ENCODE peak calls at places on chromosomes 2 and 18, in five cellular contexts. One of them, this sample, is unnamed.

GRCh38 chr2:42844901-42845685 is 52.7 kb upstream of the HAAO start:
- DNase-seq in breast epithelium: no peak
- DNase-seq in coronary artery: peak; percentile 54
- DNase-seq in lower lobe of right lung: no peak
- DNase-seq in dorsolateral prefrontal cortex: no peak
- DNase-seq in this sample: no peak

GRCh38 chr2:215431778-215432758 is 3.8 kb downstream of the FN1 start:
- DNase-seq in breast epithelium: no peak
- DNase-seq in coronary artery: no peak
- DNase-seq in lower lobe of right lung: no peak
- DNase-seq in dorsolateral prefrontal cortex: no peak
- DNase-seq in this sample: no peak

GRCh38 chr2:201006704-201007103 is 43.2 kb upstream of the ORC2 start:
- DNase-seq in breast epithelium: no peak
- DNase-seq in coronary artery: no peak
- DNase-seq in lower lobe of right lung: no peak
- DNase-seq in dorsolateral prefrontal cortex: no peak
- DNase-seq in this sample: no peak

GRCh38 chr2:239261336-239261735 is 139.5 kb downstream of the HDAC4 start:
- DNase-seq in breast epithelium: peak; percentile 11
- DNase-seq in coronary artery: peak; percentile 62
- DNase-seq in lower lobe of right lung: no peak
- DNase-seq in dorsolateral prefrontal cortex: no peak
- DNase-seq in this sample: no peak

GRCh38 chr2:134669731-134670669 is 48.8 kb downstream of the TMEM163 start:
- DNase-seq in breast epithelium: no peak
- DNase-seq in coronary artery: peak; percentile 67
- DNase-seq in lower lobe of right lung: peak; percentile 85
- DNase-seq in dorsolateral prefrontal cortex: no peak
- DNase-seq in this sample: no peak

GRCh38 chr2:106030287-106031268 is 163.5 kb downstream of the UXS1 start:
- DNase-seq in breast epithelium: peak; percentile 52
- DNase-seq in coronary artery: no peak
- DNase-seq in lower lobe of right lung: no peak
- DNase-seq in dorsolateral prefrontal cortex: peak; percentile 27
- DNase-seq in this sample: no peak

GRCh38 chr2:51920509-51920908 is 888.6 kb upstream of the NRXN1 start:
- DNase-seq in breast epithelium: no peak
- DNase-seq in coronary artery: no peak
- DNase-seq in lower lobe of right lung: no peak
- DNase-seq in dorsolateral prefrontal cortex: no peak
- DNase-seq in this sample: no peak

GRCh38 chr2:136112317-136112891 is 5.5 kb downstream of the CXCR4 start:
- DNase-seq in breast epithelium: no peak
- DNase-seq in coronary artery: no peak
- DNase-seq in lower lobe of right lung: no peak
- DNase-seq in dorsolateral prefrontal cortex: no peak
- DNase-seq in this sample: no peak

GRCh38 chr2:70732736-70733427 is 35.1 kb downstream of the ADD2 start:
- DNase-seq in breast epithelium: no peak
- DNase-seq in coronary artery: no peak
- DNase-seq in lower lobe of right lung: no peak
- DNase-seq in dorsolateral prefrontal cortex: no peak
- DNase-seq in this sample: no peak

GRCh38 chr2:231687133-231687852 is 21.0 kb upstream of the PTMA start:
- DNase-seq in breast epithelium: no peak
- DNase-seq in coronary artery: no peak
- DNase-seq in lower lobe of right lung: peak; percentile 82
- DNase-seq in dorsolateral prefrontal cortex: peak; percentile 72
- DNase-seq in this sample: no peak

GRCh38 chr2:136376211-136376610 is 258.3 kb upstream of the CXCR4 start:
- DNase-seq in breast epithelium: no peak
- DNase-seq in coronary artery: no peak
- DNase-seq in lower lobe of right lung: no peak
- DNase-seq in dorsolateral prefrontal cortex: no peak
- DNase-seq in this sample: no peak

GRCh38 chr2:232363784-232364615 is 14.6 kb upstream of the ALPP start:
- DNase-seq in breast epithelium: no peak
- DNase-seq in coronary artery: no peak
- DNase-seq in lower lobe of right lung: no peak
- DNase-seq in dorsolateral prefrontal cortex: no peak
- DNase-seq in this sample: no peak

GRCh38 chr2:214311031-214311533 is 99.8 kb upstream of the VWC2L start:
- DNase-seq in breast epithelium: no peak
- DNase-seq in coronary artery: no peak
- DNase-seq in lower lobe of right lung: no peak
- DNase-seq in dorsolateral prefrontal cortex: no peak
- DNase-seq in this sample: no peak

GRCh38 chr2:175964195-175964594 is 37.9 kb downstream of the LNPK start:
- DNase-seq in breast epithelium: no peak
- DNase-seq in coronary artery: no peak
- DNase-seq in lower lobe of right lung: no peak
- DNase-seq in dorsolateral prefrontal cortex: no peak
- DNase-seq in this sample: no peak

GRCh38 chr2:242010567-242011513 is 141.3 kb downstream of the RTP5 start:
- DNase-seq in breast epithelium: no peak
- DNase-seq in coronary artery: peak; percentile 54
- DNase-seq in lower lobe of right lung: no peak
- DNase-seq in dorsolateral prefrontal cortex: no peak
- DNase-seq in this sample: no peak

GRCh38 chr2:230777681-230778080 is 65.0 kb downstream of the CAB39 start:
- DNase-seq in breast epithelium: no peak
- DNase-seq in coronary artery: no peak
- DNase-seq in lower lobe of right lung: no peak
- DNase-seq in dorsolateral prefrontal cortex: no peak
- DNase-seq in this sample: no peak

GRCh38 chr2:206274434-206275273 is at the start of gene ZDBF2:
- DNase-seq in breast epithelium: no peak
- DNase-seq in coronary artery: no peak
- DNase-seq in lower lobe of right lung: peak; percentile 64
- DNase-seq in dorsolateral prefrontal cortex: no peak
- DNase-seq in this sample: no peak

GRCh38 chr2:64595397-64596160 is 58.1 kb downstream of the SERTAD2 start:
- DNase-seq in breast epithelium: no peak
- DNase-seq in coronary artery: no peak
- DNase-seq in lower lobe of right lung: no peak
- DNase-seq in dorsolateral prefrontal cortex: no peak
- DNase-seq in this sample: no peak

GRCh38 chr2:79065176-79065575 is 22.6 kb downstream of the REG1B start:
- DNase-seq in breast epithelium: no peak
- DNase-seq in coronary artery: no peak
- DNase-seq in lower lobe of right lung: no peak
- DNase-seq in dorsolateral prefrontal cortex: no peak
- DNase-seq in this sample: no peak
- H3K4me3 ChIP-seq in breast epithelium: no peak overlapping the region
- H3K4me3 ChIP-seq in coronary artery: no peak overlapping the region
- H3K4me3 ChIP-seq in lower lobe of right lung: no peak overlapping the region
- H3K4me3 ChIP-seq in dorsolateral prefrontal cortex: no peak overlapping the region
- H3K4me3 ChIP-seq in this sample: no peak overlapping the region

GRCh38 chr2:20635698-20636584 is 15.0 kb downstream of the HS1BP3 start:
- DNase-seq in breast epithelium: peak; percentile 82
- DNase-seq in coronary artery: peak; percentile 93
- DNase-seq in lower lobe of right lung: peak; percentile 85
- DNase-seq in dorsolateral prefrontal cortex: peak; percentile 86
- DNase-seq in this sample: no peak
- TF ChIP-seq CTCF in breast epithelium: peak; percentile 82
- TF ChIP-seq CTCF in coronary artery: peak; percentile 83
- TF ChIP-seq CTCF in lower lobe of right lung: peak; percentile 91
- TF ChIP-seq CTCF in dorsolateral prefrontal cortex: peak; percentile 88
- TF ChIP-seq CTCF in this sample: peak; percentile 88

GRCh38 chr2:190325588-190325987 is 6.0 kb upstream of the HIBCH start:
- DNase-seq in breast epithelium: no peak
- DNase-seq in coronary artery: no peak
- DNase-seq in lower lobe of right lung: no peak
- DNase-seq in dorsolateral prefrontal cortex: no peak
- DNase-seq in this sample: no peak

GRCh38 chr2:190319557-190320498 is at the start of gene HIBCH:
- DNase-seq in breast epithelium: peak; percentile 97
- DNase-seq in coronary artery: peak; percentile 99
- DNase-seq in lower lobe of right lung: peak; percentile 99
- DNase-seq in dorsolateral prefrontal cortex: peak; percentile 95
- DNase-seq in this sample: peak; percentile 95

GRCh38 chr2:190318514-190318913 is 1.1 kb downstream of the HIBCH start:
- DNase-seq in breast epithelium: no peak
- DNase-seq in coronary artery: no peak
- DNase-seq in lower lobe of right lung: no peak
- DNase-seq in dorsolateral prefrontal cortex: no peak
- DNase-seq in this sample: no peak

GRCh38 chr2:190318931-190319556 is 582 bp downstream of the HIBCH start:
- DNase-seq in breast epithelium: no peak
- DNase-seq in coronary artery: no peak
- DNase-seq in lower lobe of right lung: no peak
- DNase-seq in dorsolateral prefrontal cortex: no peak
- DNase-seq in this sample: no peak

DNA sequence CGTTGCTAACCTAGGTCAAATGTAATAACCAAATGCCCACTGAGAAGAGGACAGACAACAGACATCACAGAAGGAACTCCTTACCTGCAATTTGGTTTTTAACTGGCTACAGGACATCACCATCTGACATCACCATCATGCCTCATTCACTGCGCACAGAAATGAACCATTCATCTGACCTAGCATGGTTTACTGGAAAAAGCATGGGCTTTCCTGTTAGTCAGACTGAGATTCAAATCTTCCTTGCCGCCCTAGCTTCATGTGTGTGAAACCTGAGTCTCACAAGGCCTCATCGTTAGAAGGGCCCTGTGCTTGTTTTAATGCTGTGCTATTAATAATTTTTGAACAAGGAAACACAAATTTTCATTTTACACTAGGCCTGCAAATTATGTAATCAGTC is 1.1 kb upstream of the HIBCH start:
- DNase-seq in breast epithelium: no peak
- DNase-seq in coronary artery: no peak
- DNase-seq in lower lobe of right lung: no peak
- DNase-seq in dorsolateral prefrontal cortex: no peak
- DNase-seq in this sample: no peak
- H3K27ac ChIP-seq in breast epithelium: peak overlapping the region; percentile 95
- H3K27ac ChIP-seq in coronary artery: peak overlapping the region; percentile 81
- H3K27ac ChIP-seq in lower lobe of right lung: peak overlapping the region; percentile 86
- H3K27ac ChIP-seq in dorsolateral prefrontal cortex: peak overlapping the region; percentile 93
- H3K27ac ChIP-seq in this sample: peak overlapping the region; percentile 78

GRCh38 chr2:154698789-154699559 is 479 bp downstream of the KCNJ3 start:
- DNase-seq in breast epithelium: no peak
- DNase-seq in coronary artery: no peak
- DNase-seq in lower lobe of right lung: no peak
- DNase-seq in dorsolateral prefrontal cortex: no peak
- DNase-seq in this sample: no peak
- H3K4me3 ChIP-seq in breast epithelium: peak overlapping the region; percentile 33
- H3K4me3 ChIP-seq in coronary artery: peak overlapping the region; percentile 87
- H3K4me3 ChIP-seq in lower lobe of right lung: peak overlapping the region; percentile 41
- H3K4me3 ChIP-seq in dorsolateral prefrontal cortex: peak overlapping the region; percentile 67
- H3K4me3 ChIP-seq in this sample: peak overlapping the region; percentile 72

GRCh38 chr18:74652392-74652988 is 54.8 kb downstream of the ZNF407 start:
- DNase-seq in breast epithelium: no peak
- DNase-seq in coronary artery: no peak
- DNase-seq in lower lobe of right lung: no peak
- DNase-seq in dorsolateral prefrontal cortex: no peak
- DNase-seq in this sample: no peak

GRCh38 chr18:74654637-74655036 is 57.0 kb downstream of the ZNF407 start:
- DNase-seq in breast epithelium: no peak
- DNase-seq in coronary artery: no peak
- DNase-seq in lower lobe of right lung: no peak
- DNase-seq in dorsolateral prefrontal cortex: no peak
- DNase-seq in this sample: no peak
- TF ChIP-seq CTCF in breast epithelium: no peak
- TF ChIP-seq CTCF in coronary artery: no peak
- TF ChIP-seq CTCF in lower lobe of right lung: no peak
- TF ChIP-seq CTCF in dorsolateral prefrontal cortex: no peak
- TF ChIP-seq CTCF in this sample: no peak

GRCh38 chr2:234259440-234259839 is 208.9 kb downstream of the SPP2 start:
- DNase-seq in breast epithelium: no peak
- DNase-seq in coronary artery: no peak
- DNase-seq in lower lobe of right lung: no peak
- DNase-seq in dorsolateral prefrontal cortex: no peak
- DNase-seq in this sample: no peak

GRCh38 chr2:234254783-234255521 is 204.4 kb downstream of the SPP2 start:
- DNase-seq in breast epithelium: no peak
- DNase-seq in coronary artery: no peak
- DNase-seq in lower lobe of right lung: no peak
- DNase-seq in dorsolateral prefrontal cortex: no peak
- DNase-seq in this sample: no peak

GRCh38 chr2:234258562-234259141 is 208.2 kb downstream of the SPP2 start:
- DNase-seq in breast epithelium: no peak
- DNase-seq in coronary artery: no peak
- DNase-seq in lower lobe of right lung: no peak
- DNase-seq in dorsolateral prefrontal cortex: no peak
- DNase-seq in this sample: no peak

GRCh38 chr2:234256516-234256915 is 206.0 kb downstream of the SPP2 start:
- DNase-seq in breast epithelium: no peak
- DNase-seq in coronary artery: no peak
- DNase-seq in lower lobe of right lung: no peak
- DNase-seq in dorsolateral prefrontal cortex: no peak
- DNase-seq in this sample: no peak

DNA sequence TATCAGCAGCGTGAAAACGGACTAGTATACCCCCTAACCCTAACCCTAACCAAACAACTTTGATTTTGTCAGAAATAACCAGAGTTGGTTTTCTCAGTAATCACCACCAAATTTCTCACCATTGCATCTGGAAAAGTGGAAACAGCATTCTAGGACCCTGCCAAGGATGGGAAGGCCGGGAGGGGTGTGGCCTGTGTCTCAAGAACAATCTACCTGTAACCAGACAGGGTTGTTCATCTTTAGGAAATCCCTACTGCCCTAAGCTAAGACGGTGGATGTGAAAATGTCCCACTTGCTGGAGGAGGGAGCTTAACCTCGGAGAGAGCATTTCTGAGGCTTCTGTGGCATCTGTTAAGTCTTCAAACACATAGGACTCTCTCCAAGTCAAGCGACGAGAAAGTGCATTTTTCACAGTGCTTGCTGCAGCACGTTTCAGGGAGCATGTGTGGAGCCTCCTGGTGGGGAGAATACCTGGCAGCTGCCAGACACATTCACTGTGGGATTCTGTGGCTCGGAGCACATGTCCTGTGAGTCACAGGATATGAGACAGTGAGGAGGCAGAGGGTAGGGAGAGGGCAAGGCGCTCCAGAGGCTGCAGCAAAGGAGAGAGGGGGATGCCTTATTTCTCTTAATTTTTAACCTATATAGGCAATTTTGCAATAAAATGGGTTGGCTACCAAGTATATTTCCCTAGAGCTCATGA is 207.5 kb downstream of the SPP2 start:
- DNase-seq in breast epithelium: peak; percentile 91
- DNase-seq in coronary artery: no peak
- DNase-seq in lower lobe of right lung: no peak
- DNase-seq in dorsolateral prefrontal cortex: no peak
- DNase-seq in this sample: no peak
- H3K27ac ChIP-seq in breast epithelium: peak overlapping the region; percentile 79
- H3K27ac ChIP-seq in coronary artery: no peak overlapping the region
- H3K27ac ChIP-seq in lower lobe of right lung: no peak overlapping the region
- H3K27ac ChIP-seq in dorsolateral prefrontal cortex: no peak overlapping the region
- H3K27ac ChIP-seq in this sample: no peak overlapping the region

GRCh38 chr2:63051795-63052333 is 1.2 kb downstream of the OTX1 start:
- DNase-seq in breast epithelium: no peak
- DNase-seq in coronary artery: no peak
- DNase-seq in lower lobe of right lung: no peak
- DNase-seq in dorsolateral prefrontal cortex: no peak
- DNase-seq in this sample: no peak
- H3K4me3 ChIP-seq in breast epithelium: no peak overlapping the region
- H3K4me3 ChIP-seq in coronary artery: no peak overlapping the region
- H3K4me3 ChIP-seq in lower lobe of right lung: no peak overlapping the region
- H3K4me3 ChIP-seq in dorsolateral prefrontal cortex: peak overlapping the region; percentile 54
- H3K4me3 ChIP-seq in this sample: no peak overlapping the region